ENCODE peak calls at places on chromosomes 16 and 17, in six cellular contexts. E is fibroblast of the aortic adventitia, O is BJ, Q is tibial nerve, H is H1, B is left lung. K is an unnamed sample.

GRCh38 chr17:47295037-47295873 is 28.5 kb upstream of the EFCAB13 start:
- DNase-seq in O (no peak), E (no peak), Q (peak), B (no peak), H (no peak), K (no peak)

GRCh38 chr17:7351665-7352558 is at the start of gene KCTD11:
- DNase-seq in Q (peak), B (peak), E (peak), O (peak), H (peak), K (peak)

GRCh38 chr17:39529455-39529854 is 68.2 kb downstream of the CDK12 start:
- DNase-seq in O (no peak), H (no peak), Q (no peak), B (no peak), E (no peak), K (no peak)

GRCh38 chr17:78933959-78934568 is 8.9 kb upstream of the TIMP2 start:
- DNase-seq in E (peak), O (peak), B (peak), H (peak), Q (peak), K (peak)

GRCh38 chr17:57555636-57556175 is 189.4 kb downstream of the CCDC182 start:
- DNase-seq in E (no peak), O (no peak), Q (no peak), H (no peak), B (no peak), K (no peak)

GRCh38 chr17:81910840-81911276 is 341 bp downstream of the PCYT2 start:
- DNase-seq in H (no peak), B (no peak), E (no peak), Q (no peak), O (no peak), K (no peak)

GRCh38 chr17:27896656-27897055 is 3.5 kb upstream of the LYRM9 start:
- DNase-seq in H (no peak), E (no peak), B (no peak), O (no peak), Q (no peak), K (no peak)

GRCh38 chr16:29290631-29291247 is 115.8 kb downstream of the NPIPB11 start:
- DNase-seq in H (peak), B (peak), E (peak), O (peak), Q (peak), K (peak)

GRCh38 chr17:20171741-20172377 is 162.7 kb downstream of the SPECC1 start:
- DNase-seq in O (no peak), Q (no peak), E (peak), B (no peak), H (no peak), K (no peak)

GRCh38 chr17:15490634-15491261 is 23.3 kb upstream of the CDRT4 start:
- DNase-seq in B (peak), O (peak), E (peak), H (peak), Q (peak), K (no peak)

GRCh38 chr16:30185141-30185682 is 1.8 kb downstream of the CORO1A start:
- DNase-seq in H (peak), E (no peak), Q (no peak), B (no peak), O (no peak), K (peak)

GRCh38 chr17:51046527-51047384 is 73.9 kb downstream of the SPAG9 start:
- DNase-seq in O (no peak), Q (peak), E (peak), B (peak), H (peak), K (no peak)

GRCh38 chr17:82614095-82614631 is 34.1 kb downstream of the WDR45B start:
- DNase-seq in Q (no peak), H (no peak), E (no peak), B (no peak), O (no peak), K (no peak)

GRCh38 chr17:39754161-39754957 is 16.6 kb downstream of the GRB7 start:
- DNase-seq in O (no peak), E (peak), H (peak), B (peak), Q (peak), K (peak)

GRCh38 chr17:79043931-79044320 is 20.0 kb downstream of the C1QTNF1 start:
- DNase-seq in H (no peak), E (no peak), Q (no peak), B (peak), O (no peak), K (no peak)

GRCh38 chr16:18832021-18832420 is 30.7 kb upstream of the ARL6IP1 start:
- DNase-seq in H (no peak), B (no peak), O (no peak), E (no peak), Q (no peak), K (no peak)

GRCh38 chr16:30110661-30111060 is 2.7 kb downstream of the GDPD3 start:
- DNase-seq in O (no peak), E (peak), B (no peak), H (no peak), Q (no peak), K (no peak)

GRCh38 chr17:71224824-71225575 is 895.8 kb upstream of the SOX9 start:
- DNase-seq in E (no peak), H (no peak), B (no peak), Q (no peak), O (no peak), K (no peak)

GRCh38 chr17:76551685-76552084 is 11.8 kb downstream of the PRCD start:
- DNase-seq in B (no peak), O (no peak), Q (no peak), E (no peak), H (no peak), K (no peak)

GRCh38 chr17:752620-753219 is 656 bp upstream of the GEMIN4 start:
- DNase-seq in Q (peak), E (peak), O (no peak), H (no peak), B (peak), K (peak)

GRCh38 chr17:8212312-8213180 is 2.2 kb upstream of the AURKB start:
- DNase-seq in H (no peak), B (no peak), E (no peak), Q (no peak), O (no peak), K (no peak)

GRCh38 chr16:52389045-52389444 is 157.9 kb downstream of the TOX3 start:
- DNase-seq in H (no peak), Q (no peak), E (no peak), O (no peak), B (no peak), K (no peak)

GRCh38 chr17:78179372-78179771 is 7.5 kb downstream of the TK1 start:
- DNase-seq in B (peak), E (no peak), Q (no peak), O (no peak), H (no peak), K (peak)

GRCh38 chr17:50634123-50634914 is at the start of gene ABCC3:
- DNase-seq in H (peak), Q (no peak), E (peak), O (no peak), B (peak), K (no peak)

GRCh38 chr17:40307691-40308289 is 1.2 kb upstream of the RARA start:
- DNase-seq in E (no peak), B (peak), Q (no peak), O (no peak), H (no peak), K (no peak)

GRCh38 chr16:88769617-88770458 is 15.2 kb downstream of the PIEZO1 start:
- DNase-seq in O (no peak), B (peak), H (peak), E (no peak), Q (no peak), K (no peak)

GRCh38 chr16:2815299-2815771 is 1.7 kb upstream of the PRSS21 start:
- DNase-seq in Q (no peak), H (no peak), O (no peak), B (no peak), E (no peak), K (no peak)

GRCh38 chr17:70074991-70075390 is at the start of gene KCNJ16:
- DNase-seq in B (no peak), Q (no peak), O (no peak), E (no peak), H (no peak), K (no peak)

GRCh38 chr16:80540516-80541305 is at the start of gene DYNLRB2:
- DNase-seq in B (peak), H (peak), O (peak), Q (peak), E (peak), K (peak)

GRCh38 chr17:48542956-48543853 is 1.7 kb downstream of the HOXB2 start:
- DNase-seq in O (no peak), B (no peak), H (peak), E (peak), Q (no peak), K (no peak)

GRCh38 chr17:79830303-79830702 is 8.9 kb downstream of the CBX4 start:
- DNase-seq in E (no peak), B (no peak), H (no peak), Q (no peak), O (no peak), K (no peak)

GRCh38 chr17:38797091-38797490 is 2.3 kb downstream of the PIP4K2B start:
- DNase-seq in E (peak), Q (no peak), B (no peak), O (no peak), H (no peak), K (no peak)

GRCh38 chr17:63679214-63679613 is 20.7 kb downstream of the LIMD2 start:
- DNase-seq in Q (no peak), O (no peak), B (no peak), E (no peak), H (no peak), K (no peak)

GRCh38 chr16:71423865-71424264 is 18.0 kb downstream of the TLE7 start:
- DNase-seq in H (no peak), Q (no peak), B (no peak), E (no peak), O (no peak), K (no peak)

GRCh38 chr17:8131844-8132441 is 8.0 kb upstream of the HES7 start:
- DNase-seq in E (no peak), H (no peak), Q (no peak), O (no peak), B (no peak), K (no peak)

GRCh38 chr16:2919511-2920255 is 8.0 kb downstream of the FLYWCH1 start:
- DNase-seq in H (peak), B (no peak), O (no peak), Q (no peak), E (peak), K (no peak)

GRCh38 chr16:54933281-54934150 is 2.9 kb downstream of the IRX5 start:
- DNase-seq in Q (no peak), B (no peak), O (no peak), E (no peak), H (peak), K (no peak)

GRCh38 chr17:8133941-8134340 is 10.0 kb upstream of the HES7 start:
- DNase-seq in O (no peak), H (no peak), E (no peak), Q (no peak), B (no peak), K (no peak)

GRCh38 chr17:35568561-35568960 is 7.9 kb upstream of the SLFN14 start:
- DNase-seq in Q (no peak), E (peak), B (no peak), H (no peak), O (no peak), K (peak)

DNA sequence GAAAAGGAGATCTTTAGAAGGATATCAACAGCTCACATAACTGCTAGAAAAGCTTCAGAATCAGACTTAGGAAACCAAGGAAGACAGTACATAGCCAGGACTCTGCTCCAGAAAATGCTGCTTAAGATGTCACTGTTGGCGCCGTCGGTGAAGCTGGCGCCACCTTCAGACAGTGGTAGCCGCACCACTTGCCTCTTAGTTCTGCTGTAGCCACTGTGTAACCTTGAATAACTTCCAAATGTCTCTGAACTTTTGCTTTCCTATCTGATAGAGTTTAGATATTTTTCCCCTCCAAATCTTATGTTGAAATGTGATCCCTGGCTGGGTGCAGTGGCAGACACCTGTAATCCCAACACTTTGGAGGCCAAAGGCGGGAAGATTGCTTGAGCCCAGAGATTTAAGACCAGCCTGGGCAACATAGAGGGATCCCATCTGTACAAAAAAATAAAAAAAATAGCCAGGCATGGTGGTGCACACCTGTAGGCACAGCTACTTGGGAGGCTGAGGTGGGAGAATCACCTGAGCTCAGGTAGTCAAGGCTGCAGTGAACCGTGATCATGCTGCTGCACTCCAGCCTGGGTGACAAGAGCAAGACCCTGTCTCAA is 6.3 kb upstream of the USP31 start:
- DNase-seq in Q (no peak), B (no peak), E (peak), O (no peak), H (peak), K (no peak)
- TF ChIP-seq CTCF in Q (no peak), B (no peak), E (peak), O (peak), H (peak), K (peak)

DNA sequence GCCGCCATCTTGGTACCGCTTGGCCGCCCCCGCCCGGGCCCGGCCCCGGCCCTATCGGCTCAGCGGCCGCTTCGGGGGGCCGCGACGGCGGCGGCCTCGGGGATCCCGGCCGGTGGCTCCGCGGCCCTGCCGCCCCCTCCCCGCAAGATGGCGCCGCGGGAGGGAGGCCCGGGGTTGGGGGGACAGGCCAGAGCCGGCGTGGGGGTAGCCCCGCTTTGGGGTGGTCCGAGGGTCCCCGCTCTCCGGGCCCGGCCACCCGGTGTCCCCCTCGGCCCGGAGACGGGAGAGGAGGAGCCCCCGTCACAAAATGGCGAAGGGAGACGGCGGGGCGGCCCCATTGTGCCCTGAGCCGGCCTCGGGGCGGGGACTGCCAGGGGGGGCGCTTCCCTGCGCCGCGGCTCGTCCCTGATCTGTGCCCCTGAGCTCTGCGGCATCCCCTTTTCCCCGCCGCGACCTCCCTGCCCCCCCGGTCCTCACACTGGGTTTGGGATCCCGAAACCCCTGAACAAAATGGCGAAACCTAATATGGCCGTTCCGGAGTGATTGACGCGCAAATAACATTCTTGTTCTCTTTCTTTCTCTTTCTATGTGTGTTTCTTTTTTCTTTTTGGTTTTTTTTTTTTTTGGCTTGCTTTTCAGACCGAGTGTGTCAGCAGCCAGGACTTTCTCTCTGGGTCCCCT is 978 bp downstream of the HAPSTR1 start:
- DNase-seq in O (no peak), B (peak), E (no peak), Q (peak), H (peak), K (no peak)
- TF ChIP-seq CTCF in O (no peak), B (no peak), E (no peak), Q (peak), H (no peak), K (no peak)

GRCh38 chr17:61349350-61349749 is 50.3 kb upstream of the TBX2 start:
- DNase-seq in B (no peak), E (peak), H (no peak), O (no peak), Q (no peak), K (no peak)
- TF ChIP-seq CTCF in B (no peak), E (peak), H (no peak), O (no peak), Q (no peak), K (no peak)

GRCh38 chr16:6665126-6665525 is 667.5 kb upstream of the RBFOX1 start:
- DNase-seq in Q (no peak), B (no peak), H (no peak), E (no peak), O (no peak), K (no peak)
- TF ChIP-seq CTCF in Q (no peak), B (no peak), H (no peak), E (no peak), O (no peak), K (no peak)

DNA sequence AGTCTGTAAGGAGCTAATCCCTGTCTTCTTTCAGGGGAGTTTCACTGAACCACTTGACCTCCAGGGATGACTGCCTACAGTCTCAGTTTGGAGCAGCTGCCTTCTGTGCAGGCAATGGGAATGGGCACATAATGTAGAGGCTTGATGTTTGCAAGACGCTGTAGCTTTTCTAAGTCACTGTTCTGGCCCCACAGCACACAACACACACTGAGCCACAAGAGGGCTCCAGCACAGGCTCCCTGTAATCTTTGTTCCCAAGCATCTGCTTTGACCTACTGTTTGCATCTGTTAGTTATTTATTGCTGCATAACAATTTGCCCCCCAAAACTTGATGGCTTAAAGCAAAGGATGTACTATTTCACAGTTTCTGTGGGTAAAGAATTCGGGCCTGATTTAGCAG is 419.0 kb upstream of the ASIC2 start:
- DNase-seq in Q (no peak), H (no peak), B (no peak), O (no peak), E (no peak), K (no peak)
- TF ChIP-seq CTCF in Q (no peak), H (peak), B (no peak), O (no peak), E (no peak), K (no peak)

GRCh38 chr16:1491327-1491726 is 1.8 kb upstream of the TELO2 start:
- DNase-seq in Q (no peak), O (no peak), B (no peak), H (no peak), E (no peak), K (no peak)
- TF ChIP-seq CTCF in Q (no peak), O (no peak), B (no peak), H (no peak), E (no peak), K (no peak)

DNA sequence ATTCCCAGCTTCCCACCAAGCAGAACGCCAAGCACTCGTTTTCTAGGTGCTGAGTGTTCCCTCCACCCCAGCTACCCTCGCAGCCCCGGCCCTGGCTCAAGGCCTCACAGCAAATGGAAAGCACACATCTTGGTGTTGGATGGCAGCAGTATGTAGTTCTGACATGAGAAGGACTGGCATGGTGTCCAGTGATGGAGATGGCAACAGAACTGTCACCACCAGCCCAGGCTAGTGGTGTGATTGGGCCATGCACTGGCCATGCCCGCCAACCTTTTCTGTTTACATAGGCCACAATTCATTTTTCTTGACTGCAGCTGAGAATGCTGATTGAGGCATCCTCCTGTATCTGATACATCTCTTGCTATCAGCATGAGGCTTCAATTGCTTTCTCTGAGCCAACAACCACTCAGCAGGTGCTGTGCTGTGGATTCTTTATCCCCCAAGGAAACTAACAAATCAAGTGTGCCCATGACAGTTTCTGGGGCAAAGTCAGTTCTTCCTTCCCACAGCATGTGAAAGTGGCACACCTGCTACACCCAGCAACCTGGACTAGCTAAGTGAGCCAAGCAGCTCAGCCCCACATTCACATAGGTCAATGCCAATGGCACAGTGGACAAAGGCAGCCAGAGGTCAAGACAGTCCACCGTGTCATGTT is 3.8 kb downstream of the SLC12A4 start:
- DNase-seq in E (no peak), H (no peak), Q (no peak), O (no peak), B (no peak), K (no peak)
- TF ChIP-seq CTCF in E (no peak), H (no peak), Q (no peak), O (no peak), B (no peak), K (no peak)

GRCh38 chr16:78091419-78091818 is 8.0 kb upstream of the WWOX start:
- DNase-seq in H (no peak), E (no peak), O (no peak), Q (no peak), B (no peak), K (no peak)

GRCh38 chr16:78096386-78096785 is 3.1 kb upstream of the WWOX start:
- DNase-seq in Q (no peak), E (no peak), H (no peak), B (no peak), O (no peak), K (no peak)

GRCh38 chr16:78094998-78095397 is 4.5 kb upstream of the WWOX start:
- DNase-seq in B (no peak), O (no peak), E (no peak), Q (no peak), H (no peak), K (no peak)

GRCh38 chr16:78092755-78093154 is 6.7 kb upstream of the WWOX start:
- DNase-seq in B (no peak), H (no peak), Q (no peak), O (no peak), E (no peak), K (no peak)

GRCh38 chr16:78094166-78094565 is 5.3 kb upstream of the WWOX start:
- DNase-seq in E (no peak), O (no peak), B (no peak), Q (no peak), H (no peak), K (no peak)
- TF ChIP-seq CTCF in E (no peak), O (no peak), B (no peak), Q (no peak), H (no peak), K (no peak)

DNA sequence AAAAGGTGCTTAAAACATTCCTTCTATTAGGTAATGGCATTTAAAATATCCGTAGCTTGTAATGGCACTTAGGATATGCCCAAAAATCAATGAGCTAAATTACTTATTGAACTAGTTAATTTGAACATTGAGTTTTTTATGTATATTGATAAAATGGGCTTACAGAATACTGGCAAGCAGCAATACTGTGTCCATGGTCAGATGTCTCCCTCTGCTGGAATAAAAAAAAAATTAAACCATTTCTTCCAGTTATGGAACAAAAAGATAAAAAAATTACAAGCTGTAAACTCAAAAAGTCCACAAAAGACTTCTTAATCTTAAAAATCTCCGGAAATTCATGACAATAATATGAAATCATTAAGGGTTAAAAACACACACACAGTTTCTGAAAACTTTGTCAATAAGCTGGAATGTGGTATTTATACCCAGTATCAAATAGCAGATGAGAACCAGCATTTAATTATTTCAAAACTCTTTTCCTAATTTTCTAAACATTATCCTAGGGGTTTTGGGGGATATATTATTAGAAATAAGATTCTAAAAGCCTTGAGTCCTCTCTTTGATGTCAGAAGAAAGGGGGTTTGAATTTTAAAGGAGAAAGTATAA is 21.5 kb upstream of the PSMD7 start:
- DNase-seq in H (no peak), O (no peak), E (peak), Q (no peak), B (no peak), K (no peak)
- TF ChIP-seq CTCF in H (no peak), O (peak), E (peak), Q (peak), B (no peak), K (peak)

K was measured in CD14-positive monocyte.